ENCODE peak calls at places on chromosomes 13 and 19, in seven cellular contexts. J is left ventricle myocardium inferior, U is thyroid gland, W is kidney, N is BJ, Q is breast epithelium, D is right atrium auricular region. O is an unnamed sample.

GRCh38 chr19:13172335-13173128 is 22.3 kb downstream of the IER2 start:
- DNase-seq in N (no peak), W (peak), J (peak), D (peak), U (peak), Q (peak), O (no peak)

GRCh38 chr19:17332677-17333581 is 1.7 kb downstream of the ANO8 start:
- DNase-seq in D (no peak), W (no peak), J (no peak), U (no peak), Q (no peak), N (no peak), O (peak)

GRCh38 chr19:50794778-50795664 is 4.8 kb downstream of the ACP4 start:
- DNase-seq in Q (no peak), U (peak), J (no peak), D (no peak), N (no peak), W (no peak), O (peak)

GRCh38 chr19:13557756-13558398 is 51.6 kb upstream of the CACNA1A start:
- DNase-seq in W (no peak), N (no peak), D (no peak), J (no peak), Q (no peak), U (no peak), O (peak)

GRCh38 chr13:107144432-107144831 is 576.5 kb upstream of the ARGLU1 start:
- DNase-seq in Q (no peak), W (no peak), N (no peak), D (no peak), J (no peak), U (no peak), O (no peak)

GRCh38 chr13:98650376-98651107 is 73.6 kb upstream of the STK24 start:
- DNase-seq in N (no peak), Q (no peak), W (no peak), D (no peak), U (no peak), J (no peak), O (no peak)

GRCh38 chr19:6091771-6092291 is 18.5 kb downstream of the RFX2 start:
- DNase-seq in W (no peak), Q (no peak), N (no peak), J (no peak), U (no peak), D (no peak), O (no peak)

GRCh38 chr13:38543561-38543960 is 143.3 kb upstream of the FREM2 start:
- DNase-seq in Q (no peak), N (no peak), W (no peak), D (no peak), J (no peak), U (no peak), O (no peak)

GRCh38 chr19:14686411-14686810 is 3.4 kb upstream of the ZNF333 start:
- DNase-seq in D (no peak), U (no peak), N (no peak), Q (no peak), W (no peak), J (no peak), O (peak)

GRCh38 chr19:15419413-15420025 is 731 bp upstream of the AKAP8L start:
- DNase-seq in D (no peak), W (no peak), N (no peak), Q (no peak), J (no peak), U (no peak), O (no peak)

GRCh38 chr13:44770951-44771350 is 194.8 kb upstream of the TSC22D1 start:
- DNase-seq in N (no peak), W (no peak), Q (no peak), J (no peak), U (no peak), D (no peak), O (no peak)

GRCh38 chr13:108609353-108609752 is 20.1 kb upstream of the MYO16 start:
- DNase-seq in W (no peak), U (no peak), J (no peak), Q (no peak), D (no peak), N (peak), O (peak)

GRCh38 chr19:4707956-4708650 is 15.5 kb downstream of the DPP9 start:
- DNase-seq in D (no peak), W (no peak), U (peak), Q (no peak), N (no peak), J (peak), O (no peak)

GRCh38 chr13:110920038-110920437 is 5.2 kb upstream of the ANKRD10 start:
- DNase-seq in J (peak), U (peak), N (no peak), Q (no peak), W (no peak), D (no peak), O (peak)

GRCh38 chr19:17266026-17266425 is 1.2 kb upstream of the BABAM1 start:
- DNase-seq in D (no peak), W (no peak), U (no peak), Q (no peak), J (no peak), N (no peak), O (no peak)

GRCh38 chr19:28737021-28737525 is 475.9 kb downstream of the UQCRFS1 start:
- DNase-seq in U (peak), N (peak), Q (no peak), J (no peak), W (no peak), D (no peak), O (peak)

GRCh38 chr13:113086031-113086750 is 19.4 kb upstream of the F7 start:
- DNase-seq in J (no peak), N (no peak), D (no peak), W (peak), Q (no peak), U (no peak), O (no peak)
- TF ChIP-seq CTCF in J (no peak), N (peak), D (no peak), W (no peak), Q (no peak), U (no peak), O (no peak)

GRCh38 chr19:38880076-38880881 is 2.2 kb upstream of the RINL start:
- DNase-seq in D (no peak), Q (no peak), W (no peak), U (no peak), J (no peak), N (no peak), O (no peak)

GRCh38 chr19:38879400-38879751 is 1.3 kb upstream of the RINL start:
- DNase-seq in Q (no peak), D (no peak), N (no peak), J (no peak), U (no peak), W (no peak), O (no peak)

GRCh38 chr19:38877781-38878574 is at the start of gene RINL:
- DNase-seq in D (no peak), Q (no peak), W (no peak), N (no peak), J (no peak), U (peak), O (peak)

GRCh38 chr19:38880882-38881609 is 3.0 kb upstream of the RINL start:
- DNase-seq in U (no peak), J (no peak), D (no peak), W (no peak), N (no peak), Q (no peak), O (no peak)

GRCh38 chr19:38878575-38879399 is 712 bp upstream of the RINL start:
- DNase-seq in N (no peak), D (no peak), W (no peak), U (no peak), J (no peak), Q (no peak), O (no peak)
- TF ChIP-seq CTCF in N (no peak), D (no peak), W (no peak), U (no peak), J (no peak), Q (no peak), O (peak)

DNA sequence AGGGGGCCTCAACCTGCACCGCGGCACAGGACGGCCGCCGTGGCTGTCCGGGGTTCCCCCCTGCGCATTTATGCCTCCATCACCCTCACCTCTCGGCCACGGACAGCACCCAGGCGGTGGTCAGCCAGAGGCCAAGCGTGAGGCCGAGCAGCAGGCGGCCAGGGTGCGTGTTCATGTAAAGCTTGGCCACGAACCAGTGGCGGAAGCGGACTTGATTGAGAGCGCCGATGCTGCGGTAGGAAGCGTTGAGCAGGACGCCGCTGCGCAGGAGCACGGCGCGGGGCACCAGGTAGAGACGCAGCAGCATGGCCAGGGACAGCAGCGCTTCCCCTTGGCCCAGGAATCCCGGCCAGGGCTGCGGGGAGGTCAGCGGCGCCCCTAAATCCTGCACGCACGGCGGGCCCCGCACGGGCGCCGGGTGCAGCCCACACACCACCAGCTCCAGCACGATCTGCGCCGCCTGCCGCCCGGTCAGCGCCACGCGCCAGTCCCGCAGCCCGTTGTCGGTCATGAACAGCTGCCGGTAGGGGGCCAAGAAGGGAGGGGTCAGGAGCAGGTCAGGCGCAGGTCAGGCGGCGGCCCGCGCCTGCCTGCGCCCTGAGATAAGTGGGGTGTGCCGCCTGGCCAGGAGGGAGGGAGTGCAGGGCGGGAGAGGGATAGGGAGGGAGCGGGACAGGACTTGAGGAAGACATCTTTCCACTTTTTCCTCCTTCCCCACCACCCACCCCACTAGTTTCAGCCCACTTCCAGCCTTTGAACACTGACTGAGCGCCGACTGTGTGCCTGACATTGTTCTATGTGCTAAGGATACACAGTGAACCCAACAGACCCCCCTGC is 6.5 kb downstream of the KCNN4 start:
- DNase-seq in W (no peak), U (peak), N (no peak), J (peak), D (peak), Q (no peak), O (no peak)
- TF ChIP-seq CTCF in W (peak), U (peak), N (peak), J (peak), D (peak), Q (no peak), O (no peak)

DNA sequence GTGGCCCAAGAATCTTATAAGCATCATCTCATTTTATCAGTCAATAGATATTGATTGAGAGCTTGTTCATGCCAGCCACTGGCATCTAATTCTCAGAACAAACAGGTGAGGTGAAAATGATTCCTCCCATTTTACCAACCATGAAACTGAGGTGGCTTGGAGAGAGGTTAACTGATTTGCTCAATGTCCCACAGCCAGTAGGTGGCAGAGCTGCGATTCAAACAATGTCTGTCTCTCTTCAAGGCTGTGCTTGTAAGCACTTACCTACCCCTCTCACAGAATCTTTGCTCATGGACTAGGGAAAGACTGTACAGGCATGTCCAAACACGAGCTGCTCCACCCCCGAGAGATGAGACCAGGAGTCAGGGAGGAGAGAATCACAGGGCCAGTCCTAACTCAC is 21.5 kb upstream of the GSX1 start:
- DNase-seq in J (no peak), Q (no peak), N (no peak), U (no peak), W (no peak), D (no peak), O (peak)
- TF ChIP-seq CTCF in J (peak), Q (no peak), N (peak), U (peak), W (peak), D (no peak), O (peak)

GRCh38 chr19:55400281-55401087 is 7.1 kb downstream of the UBE2S start:
- DNase-seq in Q (no peak), N (no peak), D (no peak), J (no peak), U (peak), W (no peak), O (no peak)
- TF ChIP-seq CTCF in Q (no peak), N (no peak), D (no peak), J (no peak), U (no peak), W (no peak), O (no peak)

DNA sequence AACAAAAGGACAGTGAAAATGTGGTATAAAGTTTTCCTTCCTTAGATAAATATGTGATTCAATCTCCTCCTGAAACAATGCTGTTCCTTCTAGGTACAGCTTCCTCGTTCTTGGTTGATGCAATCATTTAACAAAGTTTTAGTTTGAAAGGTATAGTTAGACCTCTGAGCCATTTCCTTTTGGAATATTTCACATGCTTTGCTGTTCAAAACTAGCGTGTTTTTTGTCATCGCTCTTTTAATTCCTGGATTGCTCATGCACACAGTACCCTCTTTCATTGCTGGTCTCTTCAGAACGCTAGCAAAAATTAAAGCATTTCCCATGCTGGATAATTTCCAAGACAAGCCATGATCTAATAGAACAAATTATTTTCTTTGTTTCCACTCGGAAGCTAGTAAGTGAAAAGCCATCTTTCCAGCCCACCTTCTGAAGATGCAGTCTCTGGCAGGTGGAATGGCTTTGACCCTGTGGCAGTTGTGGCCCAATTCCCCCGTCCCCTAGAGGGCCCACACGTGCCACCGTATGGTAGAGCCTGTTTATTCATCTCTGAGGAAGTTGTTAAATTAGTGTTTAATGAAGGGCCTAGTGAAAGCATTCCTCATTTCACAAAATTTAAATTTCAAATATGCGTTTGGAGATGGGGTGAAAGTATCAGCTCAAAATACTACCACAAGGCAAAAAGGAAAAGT is 1040.6 kb upstream of the SLC10A2 start:
- DNase-seq in N (no peak), W (no peak), Q (no peak), J (no peak), U (no peak), D (no peak), O (no peak)
- TF ChIP-seq CTCF in N (no peak), W (no peak), Q (no peak), J (no peak), U (no peak), D (no peak), O (no peak)

GRCh38 chr19:44741841-44742352 is 6.6 kb upstream of the BCL3 start:
- DNase-seq in N (peak), Q (peak), U (peak), W (peak), D (peak), J (peak), O (no peak)
- TF ChIP-seq CTCF in N (no peak), Q (peak), U (no peak), W (no peak), D (no peak), J (no peak), O (no peak)

GRCh38 chr13:72586519-72586918 is 140.9 kb downstream of the MZT1 start:
- DNase-seq in N (no peak), D (no peak), W (no peak), J (no peak), Q (no peak), U (no peak), O (no peak)

GRCh38 chr13:72585254-72585653 is 142.2 kb downstream of the MZT1 start:
- DNase-seq in N (no peak), U (no peak), W (no peak), J (no peak), D (no peak), Q (no peak), O (no peak)

DNA sequence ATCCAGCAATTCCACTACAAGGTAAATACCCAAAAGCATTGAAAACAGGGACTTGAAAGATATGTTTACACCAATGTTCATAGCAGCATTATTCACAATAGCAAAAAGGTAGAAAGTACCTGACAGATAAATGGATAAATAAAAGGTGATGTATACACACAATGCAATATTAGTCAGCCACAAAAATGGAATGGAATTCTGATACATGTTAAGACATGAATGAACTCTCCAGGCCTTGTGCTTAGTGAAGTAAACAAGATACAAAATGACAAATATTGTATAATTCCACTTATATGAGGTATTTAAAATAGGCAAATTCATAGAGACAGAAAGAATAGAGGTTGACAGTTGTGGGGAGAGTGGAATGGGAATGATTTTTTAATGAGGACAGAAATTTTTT is 137.3 kb downstream of the MZT1 start:
- DNase-seq in Q (no peak), J (no peak), U (no peak), D (no peak), W (no peak), N (no peak), O (no peak)
- TF ChIP-seq CTCF in Q (no peak), J (no peak), U (no peak), D (no peak), W (no peak), N (no peak), O (no peak)

O was measured in GM12865.